ENCODE peak calls at places on chromosomes 6 and 20, in ten cellular contexts. K is right lobe of liver; I is hippocampal formation; W is NCI-H510A treated with DMSO at 0.1 percent for 48 hours; X is T-helper 9 cell; S is amygdala; T is HEK293T; B is endothelial cell; E is stimulated activated CD8-positive, alpha-beta memory T cell treated with anti-CD3 and anti-CD28 coated beads, Interleukin-7, amount 100 ng/mL, for 48 hours; J is activated B cell treated with CpG ODN at 0.5 μM for 24 hours. Y is an unnamed sample.

GRCh38 chr6:73579389-73579788 is 58.6 kb upstream of the EEF1A1 start:
- DNase-seq in X (no peak), T (no peak), B (no peak), K (peak), W (no peak), I (no peak), S (no peak), E (no peak), J (no peak), Y (no peak)

GRCh38 chr6:26156850-26157149 is 69.6 kb downstream of the HFE start:
- DNase-seq in B (no peak), K (no peak), I (peak), T (peak), S (no peak), W (no peak), X (no peak), J (no peak), E (no peak), Y (no peak)

GRCh38 chr20:49584418-49585382 is 16.8 kb upstream of the PTGIS start:
- DNase-seq in T (no peak), X (no peak), K (peak), B (no peak), I (no peak), S (no peak), J (no peak), E (no peak), W (peak), Y (no peak)

GRCh38 chr6:101462576-101462975 is 69.1 kb downstream of the GRIK2 start:
- DNase-seq in T (no peak), B (no peak), W (no peak), X (no peak), K (no peak), S (no peak), I (no peak), E (no peak), J (no peak), Y (no peak)

GRCh38 chr6:45305546-45305945 is 22.6 kb upstream of the RUNX2 start:
- DNase-seq in K (no peak), B (no peak), E (no peak), X (no peak), I (no peak), W (no peak), S (no peak), J (no peak), T (no peak), Y (no peak)

GRCh38 chr6:140360651-140361050 is 986.2 kb upstream of the CITED2 start:
- DNase-seq in J (no peak), I (no peak), K (no peak), E (no peak), S (no peak), T (no peak), W (no peak), X (no peak), B (no peak), Y (no peak)

GRCh38 chr20:4559106-4559505 is 162.6 kb upstream of the PRND start:
- DNase-seq in X (no peak), K (no peak), W (no peak), J (no peak), B (no peak), T (no peak), I (no peak), E (no peak), S (no peak), Y (no peak)

GRCh38 chr20:32513031-32513866 is 71.9 kb downstream of the NOL4L start:
- DNase-seq in I (no peak), S (no peak), T (no peak), B (no peak), W (no peak), K (peak), J (no peak), E (no peak), X (no peak), Y (no peak)

GRCh38 chr20:3068986-3069900 is 2.2 kb upstream of the OXT start:
- DNase-seq in K (peak), J (no peak), X (no peak), B (no peak), T (no peak), E (no peak), S (no peak), I (no peak), W (peak), Y (no peak)

GRCh38 chr6:44131880-44132279 is 4.5 kb downstream of the TMEM63B start:
- DNase-seq in J (no peak), E (no peak), W (peak), S (no peak), I (no peak), T (no peak), B (no peak), K (no peak), X (no peak), Y (no peak)

GRCh38 chr20:57594092-57594911 is 25.9 kb downstream of the ZBP1 start:
- DNase-seq in E (no peak), S (no peak), J (peak), B (peak), X (peak), T (peak), W (peak), I (no peak), K (peak), Y (no peak)

GRCh38 chr20:37261714-37262113 is at the start of gene GHRH:
- DNase-seq in W (no peak), B (no peak), I (no peak), K (no peak), T (no peak), S (no peak), X (no peak), J (no peak), E (no peak), Y (no peak)

GRCh38 chr20:1478566-1478965 is 11.9 kb upstream of the NSFL1C start:
- DNase-seq in S (no peak), B (no peak), E (no peak), T (no peak), I (no peak), X (no peak), K (no peak), J (no peak), W (no peak), Y (no peak)

GRCh38 chr20:40564997-40565680 is 123.9 kb downstream of the MAFB start:
- DNase-seq in W (no peak), S (no peak), J (no peak), I (no peak), T (no peak), K (no peak), E (no peak), X (no peak), B (no peak), Y (no peak)

GRCh38 chr6:158849899-158850806 is 31.0 kb upstream of the EZR start:
- DNase-seq in K (no peak), B (no peak), T (no peak), E (peak), W (peak), S (no peak), J (no peak), X (peak), I (peak), Y (no peak)

GRCh38 chr20:2093200-2093781 is 8.3 kb upstream of the STK35 start:
- DNase-seq in E (peak), B (peak), W (peak), K (peak), X (no peak), S (no peak), T (peak), I (no peak), J (no peak), Y (no peak)

GRCh38 chr20:33299111-33299603 is 16.1 kb downstream of the BPIFB1 start:
- DNase-seq in T (peak), K (peak), S (peak), B (peak), J (peak), X (peak), W (peak), I (no peak), E (peak), Y (peak)

GRCh38 chr6:26598267-26598666 is 1.5 kb downstream of the ABT1 start:
- DNase-seq in T (no peak), E (no peak), B (no peak), I (no peak), X (no peak), K (no peak), J (no peak), S (no peak), W (no peak), Y (no peak)

GRCh38 chr20:58668901-58669286 is 17.8 kb downstream of the STX16 start:
- DNase-seq in B (no peak), E (no peak), K (no peak), J (no peak), I (no peak), W (no peak), X (no peak), T (no peak), S (no peak), Y (no peak)